ENCODE peak calls at places on chromosomes 13 and 19, in four cellular contexts. P is H9, C is mesendoderm, S is H1. L is an unnamed sample.

GRCh38 chr13:50693755-50694154 is 149.7 kb downstream of the DLEU7 start:
- DNase-seq in P (no peak), C (peak; percentile 80), S (no peak), L (no peak)

GRCh38 chr13:95002968-95003813 is 290.8 kb upstream of the SOX21 start:
- DNase-seq in P (peak; percentile 42), C (no peak), S (no peak), L (no peak)

GRCh38 chr13:22173605-22174004 is 502.7 kb downstream of the FGF9 start:
- DNase-seq in P (no peak), C (no peak), S (no peak), L (peak; percentile 90)

GRCh38 chr19:12603714-12604113 is 6.9 kb downstream of the ZNF490 start:
- DNase-seq in P (no peak), C (no peak), S (no peak), L (peak; percentile 67)

GRCh38 chr13:110853235-110853721 is 61.6 kb downstream of the ANKRD10 start:
- DNase-seq in P (no peak), C (no peak), S (no peak), L (no peak)

GRCh38 chr19:32373614-32374295 is 28.3 kb downstream of the ZNF507 start:
- DNase-seq in P (no peak), C (peak; percentile 92), S (no peak), L (peak; percentile 100)

GRCh38 chr13:46751811-46752635 is 44.9 kb downstream of the ESD start:
- DNase-seq in P (no peak), C (no peak), S (no peak), L (peak; percentile 45)

GRCh38 chr19:49851456-49852259 is 699 bp downstream of the PTOV1 start:
- DNase-seq in P (peak; percentile 82), C (peak; percentile 75), S (no peak), L (no peak)

GRCh38 chr13:26538363-26539317 is 18.8 kb upstream of the WASF3 start:
- DNase-seq in P (no peak), C (no peak), S (no peak), L (no peak)

GRCh38 chr19:9991425-9992191 is 18.7 kb downstream of the COL5A3 start:
- DNase-seq in P (no peak), C (no peak), S (no peak), L (no peak)

GRCh38 chr13:110387451-110388140 is 80.5 kb downstream of the COL4A2 start:
- DNase-seq in P (peak; percentile 73), C (peak; percentile 70), S (no peak), L (peak; percentile 84)

GRCh38 chr13:84191199-84191598 is 308.9 kb upstream of the SLITRK1 start:
- DNase-seq in P (no peak), C (peak; percentile 15), S (no peak), L (no peak)

GRCh38 chr13:75635621-75636338 is at the start of gene LMO7:
- DNase-seq in P (peak; percentile 82), C (peak; percentile 89), S (no peak), L (peak; percentile 52)

GRCh38 chr19:49716154-49716553 is 25.2 kb downstream of the CPT1C start:
- DNase-seq in P (no peak), C (no peak), S (no peak), L (no peak)

GRCh38 chr13:31972453-31972852 is 59.1 kb upstream of the FRY start:
- DNase-seq in P (no peak), C (no peak), S (no peak), L (no peak)

GRCh38 chr13:31970237-31970930 is 61.2 kb upstream of the FRY start:
- DNase-seq in P (no peak), C (no peak), S (no peak), L (peak; percentile 93)

GRCh38 chr13:31965361-31966066 is 66.1 kb upstream of the FRY start:
- DNase-seq in P (no peak), C (no peak), S (no peak), L (peak; percentile 84)

GRCh38 chr13:31967155-31967554 is 64.4 kb upstream of the FRY start:
- DNase-seq in P (no peak), C (no peak), S (no peak), L (no peak)

GRCh38 chr13:31968473-31968872 is 63.1 kb upstream of the FRY start:
- DNase-seq in P (no peak), C (no peak), S (no peak), L (no peak)
- H3K56ac ChIP-seq in P (no peak overlapping the region), C (no peak overlapping the region), S (no peak overlapping the region), L (no peak overlapping the region)

GRCh38 chr19:14410054-14410774 is 8.9 kb downstream of the DDX39A start:
- DNase-seq in P (no peak), C (no peak), S (no peak), L (no peak)
- H3K56ac ChIP-seq in P (no peak overlapping the region), C (no peak overlapping the region), S (no peak overlapping the region), L (no peak overlapping the region)

GRCh38 chr19:2727640-2727944 is 6.4 kb upstream of the DIRAS1 start:
- DNase-seq in P (no peak), C (no peak), S (no peak), L (no peak)

GRCh38 chr19:2732157-2732725 is 7.6 kb downstream of the SLC39A3 start:
- DNase-seq in P (no peak), C (no peak), S (no peak), L (no peak)

GRCh38 chr19:2731181-2732117 is 8.4 kb downstream of the SLC39A3 start:
- DNase-seq in P (no peak), C (no peak), S (no peak), L (no peak)

GRCh38 chr19:2728783-2729387 is 7.7 kb upstream of the DIRAS1 start:
- DNase-seq in P (no peak), C (no peak), S (no peak), L (no peak)

GRCh38 chr19:2729943-2730818 is 9.0 kb upstream of the DIRAS1 start:
- DNase-seq in P (no peak), C (no peak), S (no peak), L (no peak)
- H3K56ac ChIP-seq in P (no peak overlapping the region), C (no peak overlapping the region), S (no peak overlapping the region), L (no peak overlapping the region)

DNA sequence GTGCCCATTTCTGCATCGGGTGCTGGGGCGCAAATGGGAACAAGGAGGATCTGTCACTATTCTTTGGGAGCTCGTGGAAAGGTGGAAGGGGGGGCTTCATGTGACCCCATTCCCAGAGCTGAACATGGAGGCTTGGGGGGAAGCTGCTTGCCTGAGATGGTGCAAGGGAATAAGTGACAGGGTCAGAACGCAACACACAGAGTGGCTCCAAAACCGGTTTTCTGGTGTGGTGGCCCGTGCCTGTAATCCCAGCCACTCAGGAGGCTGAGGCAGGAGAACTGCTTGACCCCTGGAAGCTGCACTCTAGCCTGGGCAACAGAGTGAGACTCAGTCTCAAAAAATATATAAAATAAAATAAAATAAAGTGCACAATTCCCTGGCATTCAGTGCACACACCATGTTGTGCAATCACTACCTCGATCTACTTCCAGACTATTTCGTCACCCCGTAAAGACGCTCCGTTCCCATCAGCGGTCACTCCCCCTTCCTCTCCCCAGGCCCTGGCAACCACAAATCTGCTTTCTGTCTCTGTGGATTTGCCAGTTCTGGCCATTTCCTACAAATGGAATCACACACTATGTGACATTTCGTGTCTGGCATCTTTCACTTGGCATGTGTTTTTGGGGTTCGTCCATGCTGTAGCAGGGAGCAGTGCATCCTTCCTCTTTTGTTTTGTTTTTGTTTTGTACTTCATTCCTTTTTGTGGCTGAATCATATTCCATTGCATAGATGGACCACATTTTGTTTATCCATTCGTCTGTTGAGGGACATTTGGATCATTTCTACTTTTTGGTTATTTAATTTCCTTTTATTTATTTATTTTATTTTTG is 18.3 kb upstream of the COMP start:
- DNase-seq in P (no peak), C (no peak), S (no peak), L (peak; percentile 78)
- H3K56ac ChIP-seq in P (no peak overlapping the region), C (no peak overlapping the region), S (no peak overlapping the region), L (no peak overlapping the region)

DNA sequence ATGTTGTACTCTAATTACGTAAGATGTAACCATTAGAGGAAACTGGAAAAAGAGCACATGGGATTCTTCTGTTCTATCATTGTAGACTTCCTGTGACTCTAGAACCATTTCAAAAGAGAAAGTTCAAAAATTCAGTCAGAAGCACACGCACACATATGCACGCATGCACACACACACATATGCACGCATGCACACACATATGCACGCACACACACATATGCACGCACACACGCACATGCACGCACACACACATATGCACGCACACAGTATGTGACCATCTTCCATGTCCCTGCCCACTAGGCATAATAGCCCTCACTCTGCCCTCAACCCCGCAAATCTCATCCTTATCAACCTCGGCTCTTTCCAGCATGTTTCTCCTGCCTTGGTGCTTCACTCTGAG is 14.0 kb downstream of the GP6 start:
- DNase-seq in P (no peak), C (no peak), S (no peak), L (no peak)
- H3K56ac ChIP-seq in P (no peak overlapping the region), C (no peak overlapping the region), S (no peak overlapping the region), L (no peak overlapping the region)

DNA sequence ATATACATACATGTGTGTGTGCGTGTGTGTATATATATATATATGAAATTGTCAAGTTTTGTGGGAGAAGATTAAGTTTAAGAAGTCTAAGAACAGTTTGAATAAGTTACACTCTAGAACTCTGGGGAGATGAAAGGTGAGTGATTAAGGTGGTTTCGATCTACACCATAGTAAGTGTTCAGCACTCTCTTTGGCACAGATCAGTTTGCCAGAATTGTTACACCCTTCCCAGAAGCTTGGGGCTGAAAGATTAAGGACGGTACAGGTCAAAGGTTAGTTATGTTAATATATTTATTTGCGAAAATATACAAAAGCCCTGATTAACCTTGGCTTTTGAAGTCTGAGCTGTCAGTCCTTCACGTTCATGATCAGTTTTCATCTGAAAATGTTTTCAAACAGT is 309.1 kb downstream of the KLF5 start:
- DNase-seq in P (no peak), C (no peak), S (no peak), L (no peak)
- H3K56ac ChIP-seq in P (no peak overlapping the region), C (no peak overlapping the region), S (no peak overlapping the region), L (no peak overlapping the region)

GRCh38 chr19:29890392-29890791 is 51.6 kb upstream of the URI1 start:
- DNase-seq in P (no peak), C (no peak), S (no peak), L (no peak)

GRCh38 chr19:29896790-29897189 is 45.2 kb upstream of the URI1 start:
- DNase-seq in P (no peak), C (no peak), S (no peak), L (no peak)

GRCh38 chr19:29889702-29890101 is 52.3 kb upstream of the URI1 start:
- DNase-seq in P (no peak), C (no peak), S (no peak), L (no peak)

DNA sequence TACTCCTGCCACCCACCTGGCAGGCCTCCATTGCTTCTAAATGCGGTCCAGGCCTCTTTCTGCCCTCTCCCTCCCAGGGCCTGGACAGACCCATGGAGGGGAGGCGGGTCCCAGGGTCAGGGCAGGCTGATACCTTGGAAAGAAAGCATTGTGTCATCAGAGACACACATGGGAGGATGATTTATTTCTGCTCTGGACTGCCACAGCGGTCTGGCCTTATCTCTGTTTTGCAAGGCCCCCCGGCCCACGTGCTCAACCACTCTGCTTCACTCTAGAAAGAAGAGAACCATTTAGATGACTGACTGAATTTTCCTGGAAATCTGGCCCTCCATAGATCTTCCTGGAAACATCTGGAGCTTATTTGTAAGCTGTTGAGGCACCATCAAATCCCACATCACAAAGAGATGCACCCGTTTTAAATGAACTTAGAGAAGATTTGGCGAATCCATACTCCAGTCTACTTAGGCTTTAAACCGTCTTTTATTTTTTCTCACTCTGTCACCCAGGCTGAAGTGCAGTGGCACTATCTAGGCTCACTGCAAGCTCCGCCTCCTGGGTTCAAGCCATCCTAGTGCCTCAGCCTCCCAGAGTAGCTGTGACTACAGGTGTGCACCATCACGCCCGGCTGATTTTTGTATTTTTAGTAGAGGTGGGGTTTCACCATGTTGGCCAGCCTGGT is 48.3 kb upstream of the URI1 start:
- DNase-seq in P (no peak), C (no peak), S (no peak), L (no peak)
- H3K56ac ChIP-seq in P (no peak overlapping the region), C (no peak overlapping the region), S (no peak overlapping the region), L (no peak overlapping the region)